ENCODE peak calls at places on chromosomes 16 and 17, in seven cellular contexts. C is HCT116, U is H54, F is lower leg skin, W is uterus, Z is IMR-90, H is A549. L is an unnamed sample.

GRCh38 chr16:24610421-24610765 is 71.0 kb downstream of the RBBP6 start:
- DNase-seq in W (peak; percentile 24), C (no peak), F (peak; percentile 86), U (no peak), Z (peak; percentile 1), H (no peak), L (no peak)

GRCh38 chr17:58215685-58216084 is 3.4 kb downstream of the MKS1 start:
- DNase-seq in C (no peak), W (no peak), F (no peak), Z (no peak), U (no peak), H (peak; percentile 31), L (no peak)

GRCh38 chr16:4379001-4379688 is 7.5 kb downstream of the VASN start:
- DNase-seq in C (no peak), W (no peak), F (no peak), H (no peak), Z (no peak), U (no peak), L (no peak)

GRCh38 chr17:73170921-73171320 is 6.1 kb downstream of the SSTR2 start:
- DNase-seq in U (no peak), W (no peak), C (no peak), H (no peak), Z (no peak), F (no peak), L (no peak)

GRCh38 chr16:8655184-8655717 is 19.2 kb upstream of the ABAT start:
- DNase-seq in W (no peak), C (no peak), Z (peak; percentile 35), U (no peak), F (peak; percentile 58), H (peak; percentile 17), L (no peak)

GRCh38 chr16:76293980-76294690 is 16.9 kb downstream of the CNTNAP4 start:
- DNase-seq in C (no peak), Z (no peak), U (no peak), F (no peak), H (no peak), W (no peak), L (no peak)

GRCh38 chr17:34176440-34176839 is 78.6 kb upstream of the CCL2 start:
- DNase-seq in H (no peak), C (no peak), W (no peak), F (no peak), Z (no peak), U (no peak), L (no peak)

GRCh38 chr16:85601730-85602401 is 11.3 kb upstream of the GSE1 start:
- DNase-seq in F (no peak), Z (peak; percentile 24), C (no peak), H (no peak), U (no peak), W (no peak), L (no peak)

GRCh38 chr17:75155191-75155601 is 884 bp upstream of the JPT1 start:
- DNase-seq in H (no peak), F (no peak), C (no peak), W (no peak), U (no peak), Z (no peak), L (no peak)

GRCh38 chr16:23509763-23510153 is 536 bp downstream of the GGA2 start:
- DNase-seq in U (no peak), C (no peak), H (no peak), F (no peak), W (peak; percentile 36), Z (peak; percentile 39), L (no peak)

GRCh38 chr17:39636587-39636926 is 387 bp upstream of the STARD3 start:
- DNase-seq in F (no peak), Z (no peak), H (no peak), C (no peak), U (no peak), W (no peak), L (no peak)

GRCh38 chr16:13403326-13403725 is 501.9 kb downstream of the SHISA9 start:
- DNase-seq in Z (no peak), H (no peak), W (no peak), U (no peak), C (no peak), F (no peak), L (no peak)

GRCh38 chr16:72689851-72690250 is 358.1 kb downstream of the ZFHX3 start:
- DNase-seq in H (no peak), U (no peak), C (no peak), Z (peak; percentile 17), W (no peak), F (no peak), L (no peak)

GRCh38 chr17:17395246-17395802 is 81.5 kb upstream of the MED9 start:
- DNase-seq in U (no peak), H (no peak), Z (no peak), F (no peak), C (no peak), W (no peak), L (no peak)

GRCh38 chr16:2205967-2206313 is 686 bp downstream of the MLST8 start:
- DNase-seq in Z (no peak), U (no peak), H (no peak), C (no peak), F (no peak), W (no peak), L (no peak)

GRCh38 chr17:32303861-32304288 is 38.1 kb downstream of the C17orf75 start:
- DNase-seq in W (no peak), H (no peak), C (no peak), Z (no peak), F (no peak), U (no peak), L (no peak)

GRCh38 chr17:37340804-37341203 is 35.0 kb upstream of the C17orf78 start:
- DNase-seq in Z (no peak), W (no peak), C (no peak), F (peak; percentile 3), U (no peak), H (no peak), L (no peak)

GRCh38 chr17:2711608-2712299 is at the start of gene CLUH:
- DNase-seq in W (peak; percentile 95), H (peak; percentile 99), Z (peak; percentile 95), U (peak; percentile 99), F (peak; percentile 99), C (peak; percentile 94), L (peak; percentile 96)

GRCh38 chr17:73455767-73456166 is 144.0 kb upstream of the CDC42EP4 start:
- DNase-seq in Z (no peak), F (no peak), U (no peak), H (no peak), W (no peak), C (no peak), L (no peak)

GRCh38 chr16:84786605-84787302 is 33.0 kb upstream of the CRISPLD2 start:
- DNase-seq in F (no peak), U (no peak), Z (no peak), W (no peak), C (no peak), H (no peak), L (no peak)

GRCh38 chr17:68600881-68601564 is at the start of gene FAM20A:
- DNase-seq in U (no peak), F (peak; percentile 87), C (no peak), H (peak; percentile 24), W (peak; percentile 56), Z (no peak), L (no peak)

GRCh38 chr17:37446027-37446426 is 39.3 kb downstream of the TADA2A start:
- DNase-seq in H (peak; percentile 46), Z (no peak), F (no peak), U (no peak), W (no peak), C (peak; percentile 84), L (no peak)

GRCh38 chr16:57483725-57484514 is 2.4 kb downstream of the DOK4 start:
- DNase-seq in H (no peak), C (no peak), Z (no peak), F (no peak), W (no peak), U (no peak), L (no peak)

GRCh38 chr16:1275791-1276579 is 20.1 kb downstream of the TPSD1 start:
- DNase-seq in U (no peak), C (no peak), Z (no peak), H (no peak), W (no peak), F (no peak), L (no peak)

GRCh38 chr16:90008708-90009145 is 10.5 kb downstream of the DBNDD1 start:
- DNase-seq in F (no peak), H (no peak), W (no peak), Z (peak; percentile 16), C (no peak), U (no peak), L (no peak)

GRCh38 chr17:82249896-82250581 is 21.2 kb downstream of the SLC16A3 start:
- DNase-seq in F (no peak), U (no peak), H (no peak), C (no peak), W (no peak), Z (no peak), L (no peak)
- TF ChIP-seq POLR2A in F (no peak), U (no peak), H (no peak), C (no peak), W (no peak), Z (no peak), L (no peak)

GRCh38 chr16:15725641-15726240 is 75.7 kb downstream of the NDE1 start:
- DNase-seq in C (no peak), F (no peak), H (no peak), Z (no peak), W (no peak), U (no peak), L (no peak)
- TF ChIP-seq POLR2A in C (no peak), F (no peak), H (no peak), Z (no peak), W (no peak), U (no peak), L (no peak)

GRCh38 chr16:67942510-67943255 is 1.2 kb downstream of the LCAT start:
- DNase-seq in W (no peak), C (no peak), Z (no peak), U (no peak), H (no peak), F (no peak), L (no peak)

GRCh38 chr16:67944690-67945391 is 921 bp upstream of the LCAT start:
- DNase-seq in C (no peak), W (no peak), F (no peak), Z (no peak), U (no peak), H (no peak), L (no peak)

GRCh38 chr16:67943256-67943618 is 683 bp downstream of the LCAT start:
- DNase-seq in Z (no peak), W (no peak), U (no peak), F (no peak), H (no peak), C (no peak), L (no peak)

GRCh38 chr16:67945392-67945933 is 1.5 kb upstream of the LCAT start:
- DNase-seq in Z (no peak), C (no peak), F (no peak), H (no peak), U (no peak), W (no peak), L (no peak)

GRCh38 chr16:67943619-67944503 is at the start of gene LCAT:
- DNase-seq in C (no peak), U (no peak), Z (no peak), H (no peak), W (no peak), F (no peak), L (no peak)
- TF ChIP-seq POLR2A in C (no peak), U (no peak), Z (no peak), H (no peak), W (no peak), F (no peak), L (no peak)

DNA sequence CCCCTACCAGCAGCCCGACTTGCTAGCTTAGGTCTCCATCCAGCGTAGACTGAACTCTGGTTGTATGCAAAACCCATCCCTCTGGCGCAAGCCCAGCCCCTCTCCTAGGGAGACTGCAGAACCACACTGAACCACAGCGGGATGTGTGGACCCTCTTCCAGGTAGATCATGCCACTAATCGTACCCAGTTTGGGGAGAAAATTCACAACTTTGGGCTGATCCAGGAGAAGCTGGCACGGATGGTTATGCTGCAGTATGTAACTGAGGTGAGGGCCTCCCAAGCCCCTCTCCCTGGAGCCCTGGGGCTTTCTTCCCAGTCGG is 3.2 kb downstream of the ACADVL start:
- DNase-seq in W (no peak), H (no peak), F (no peak), C (no peak), Z (no peak), U (no peak), L (no peak)
- TF ChIP-seq POLR2A in W (no peak), H (peak; percentile 11), F (no peak), C (no peak), Z (no peak), U (no peak), L (no peak)

L was measured in breast epithelium.